ENCODE peak calls at places on chromosomes 7 and 10, in ten cellular contexts. One of them, this sample, is unnamed.

GRCh38 chr7:151046603-151047573 is 1.4 kb upstream of the ASIC3 start:
- DNase-seq in aorta: peak
- DNase-seq in hepatocyte: peak
- DNase-seq in C1 segment of cervical spinal cord: no peak
- DNase-seq in NCI-H1092: no peak
- DNase-seq in left ventricle myocardium inferior: no peak
- DNase-seq in naive thymus-derived CD4-positive, alpha-beta T cell: no peak
- DNase-seq in endothelial cell: no peak
- DNase-seq in activated T-helper 1 cell treated with Interleukin-2 at 50 U/mL for 16 hours: no peak
- DNase-seq in RCC 7860: peak
- DNase-seq in this sample: no peak

GRCh38 chr7:30796105-30796869 is 25.1 kb downstream of the MINDY4 start:
- DNase-seq in activated T-helper 1 cell treated with Interleukin-2 at 50 U/mL for 16 hours: no peak
- DNase-seq in NCI-H1092: no peak
- DNase-seq in hepatocyte: peak
- DNase-seq in naive thymus-derived CD4-positive, alpha-beta T cell: no peak
- DNase-seq in aorta: no peak
- DNase-seq in C1 segment of cervical spinal cord: no peak
- DNase-seq in left ventricle myocardium inferior: no peak
- DNase-seq in RCC 7860: no peak
- DNase-seq in endothelial cell: no peak
- DNase-seq in this sample: no peak

GRCh38 chr7:134842062-134842461 is 62.6 kb downstream of the CALD1 start:
- DNase-seq in endothelial cell: no peak
- DNase-seq in hepatocyte: no peak
- DNase-seq in aorta: no peak
- DNase-seq in NCI-H1092: no peak
- DNase-seq in RCC 7860: no peak
- DNase-seq in C1 segment of cervical spinal cord: no peak
- DNase-seq in left ventricle myocardium inferior: no peak
- DNase-seq in activated T-helper 1 cell treated with Interleukin-2 at 50 U/mL for 16 hours: no peak
- DNase-seq in naive thymus-derived CD4-positive, alpha-beta T cell: no peak
- DNase-seq in this sample: no peak

GRCh38 chr10:77974396-77975074 is 48.0 kb upstream of the DLG5 start:
- DNase-seq in activated T-helper 1 cell treated with Interleukin-2 at 50 U/mL for 16 hours: no peak
- DNase-seq in naive thymus-derived CD4-positive, alpha-beta T cell: no peak
- DNase-seq in endothelial cell: peak
- DNase-seq in NCI-H1092: no peak
- DNase-seq in RCC 7860: no peak
- DNase-seq in hepatocyte: peak
- DNase-seq in aorta: no peak
- DNase-seq in left ventricle myocardium inferior: no peak
- DNase-seq in C1 segment of cervical spinal cord: no peak
- DNase-seq in this sample: no peak

GRCh38 chr10:13091816-13092215 is 8.1 kb upstream of the OPTN start:
- DNase-seq in RCC 7860: no peak
- DNase-seq in naive thymus-derived CD4-positive, alpha-beta T cell: no peak
- DNase-seq in left ventricle myocardium inferior: no peak
- DNase-seq in NCI-H1092: no peak
- DNase-seq in C1 segment of cervical spinal cord: no peak
- DNase-seq in aorta: no peak
- DNase-seq in hepatocyte: no peak
- DNase-seq in endothelial cell: no peak
- DNase-seq in activated T-helper 1 cell treated with Interleukin-2 at 50 U/mL for 16 hours: no peak
- DNase-seq in this sample: no peak

GRCh38 chr10:82625497-82626151 is 750.6 kb downstream of the NRG3 start:
- DNase-seq in activated T-helper 1 cell treated with Interleukin-2 at 50 U/mL for 16 hours: no peak
- DNase-seq in naive thymus-derived CD4-positive, alpha-beta T cell: no peak
- DNase-seq in aorta: no peak
- DNase-seq in RCC 7860: no peak
- DNase-seq in endothelial cell: no peak
- DNase-seq in C1 segment of cervical spinal cord: no peak
- DNase-seq in left ventricle myocardium inferior: no peak
- DNase-seq in NCI-H1092: no peak
- DNase-seq in hepatocyte: no peak
- DNase-seq in this sample: no peak

GRCh38 chr7:110988890-110989501 is 101.9 kb upstream of the LRRN3 start:
- DNase-seq in RCC 7860: no peak
- DNase-seq in naive thymus-derived CD4-positive, alpha-beta T cell: no peak
- DNase-seq in NCI-H1092: no peak
- DNase-seq in endothelial cell: no peak
- DNase-seq in hepatocyte: no peak
- DNase-seq in C1 segment of cervical spinal cord: no peak
- DNase-seq in activated T-helper 1 cell treated with Interleukin-2 at 50 U/mL for 16 hours: no peak
- DNase-seq in left ventricle myocardium inferior: no peak
- DNase-seq in aorta: no peak
- DNase-seq in this sample: no peak

GRCh38 chr7:129781856-129782256 is 170.3 kb downstream of the NRF1 start:
- DNase-seq in endothelial cell: no peak
- DNase-seq in NCI-H1092: no peak
- DNase-seq in RCC 7860: no peak
- DNase-seq in C1 segment of cervical spinal cord: no peak
- DNase-seq in left ventricle myocardium inferior: no peak
- DNase-seq in hepatocyte: no peak
- DNase-seq in activated T-helper 1 cell treated with Interleukin-2 at 50 U/mL for 16 hours: no peak
- DNase-seq in naive thymus-derived CD4-positive, alpha-beta T cell: no peak
- DNase-seq in aorta: no peak
- DNase-seq in this sample: no peak

GRCh38 chr7:156975620-156976019 is 26.1 kb downstream of the NOM1 start:
- DNase-seq in aorta: no peak
- DNase-seq in hepatocyte: no peak
- DNase-seq in endothelial cell: no peak
- DNase-seq in naive thymus-derived CD4-positive, alpha-beta T cell: no peak
- DNase-seq in activated T-helper 1 cell treated with Interleukin-2 at 50 U/mL for 16 hours: no peak
- DNase-seq in NCI-H1092: no peak
- DNase-seq in RCC 7860: no peak
- DNase-seq in left ventricle myocardium inferior: no peak
- DNase-seq in C1 segment of cervical spinal cord: no peak
- DNase-seq in this sample: no peak

GRCh38 chr7:100957832-100958421 is 8.6 kb downstream of the MUC3A start:
- DNase-seq in aorta: no peak
- DNase-seq in RCC 7860: no peak
- DNase-seq in activated T-helper 1 cell treated with Interleukin-2 at 50 U/mL for 16 hours: no peak
- DNase-seq in C1 segment of cervical spinal cord: no peak
- DNase-seq in hepatocyte: peak
- DNase-seq in NCI-H1092: no peak
- DNase-seq in endothelial cell: no peak
- DNase-seq in left ventricle myocardium inferior: no peak
- DNase-seq in naive thymus-derived CD4-positive, alpha-beta T cell: no peak
- DNase-seq in this sample: no peak

GRCh38 chr10:68897336-68897741 is 3.8 kb upstream of the DDX50 start:
- DNase-seq in C1 segment of cervical spinal cord: peak
- DNase-seq in RCC 7860: peak
- DNase-seq in aorta: no peak
- DNase-seq in endothelial cell: peak
- DNase-seq in hepatocyte: peak
- DNase-seq in activated T-helper 1 cell treated with Interleukin-2 at 50 U/mL for 16 hours: no peak
- DNase-seq in naive thymus-derived CD4-positive, alpha-beta T cell: peak
- DNase-seq in left ventricle myocardium inferior: no peak
- DNase-seq in NCI-H1092: peak
- DNase-seq in this sample: peak

GRCh38 chr10:113764598-113764997 is 13.1 kb downstream of the PLEKHS1 start:
- DNase-seq in left ventricle myocardium inferior: no peak
- DNase-seq in naive thymus-derived CD4-positive, alpha-beta T cell: no peak
- DNase-seq in activated T-helper 1 cell treated with Interleukin-2 at 50 U/mL for 16 hours: no peak
- DNase-seq in NCI-H1092: no peak
- DNase-seq in aorta: no peak
- DNase-seq in RCC 7860: no peak
- DNase-seq in hepatocyte: no peak
- DNase-seq in C1 segment of cervical spinal cord: no peak
- DNase-seq in endothelial cell: no peak
- DNase-seq in this sample: no peak

GRCh38 chr7:74479066-74479781 is 25.5 kb downstream of the GTF2IRD1 start:
- DNase-seq in naive thymus-derived CD4-positive, alpha-beta T cell: no peak
- DNase-seq in hepatocyte: no peak
- DNase-seq in left ventricle myocardium inferior: peak
- DNase-seq in RCC 7860: peak
- DNase-seq in activated T-helper 1 cell treated with Interleukin-2 at 50 U/mL for 16 hours: no peak
- DNase-seq in C1 segment of cervical spinal cord: peak
- DNase-seq in endothelial cell: no peak
- DNase-seq in NCI-H1092: peak
- DNase-seq in aorta: peak
- DNase-seq in this sample: peak

GRCh38 chr7:73899731-73900142 is 38.8 kb downstream of the TMEM270 start:
- DNase-seq in aorta: peak
- DNase-seq in C1 segment of cervical spinal cord: no peak
- DNase-seq in hepatocyte: no peak
- DNase-seq in left ventricle myocardium inferior: no peak
- DNase-seq in endothelial cell: no peak
- DNase-seq in naive thymus-derived CD4-positive, alpha-beta T cell: no peak
- DNase-seq in NCI-H1092: no peak
- DNase-seq in RCC 7860: no peak
- DNase-seq in activated T-helper 1 cell treated with Interleukin-2 at 50 U/mL for 16 hours: no peak
- DNase-seq in this sample: no peak

GRCh38 chr10:15719899-15720634 is at the start of gene ITGA8:
- DNase-seq in RCC 7860: no peak
- DNase-seq in naive thymus-derived CD4-positive, alpha-beta T cell: no peak
- DNase-seq in C1 segment of cervical spinal cord: no peak
- DNase-seq in left ventricle myocardium inferior: no peak
- DNase-seq in activated T-helper 1 cell treated with Interleukin-2 at 50 U/mL for 16 hours: no peak
- DNase-seq in endothelial cell: peak
- DNase-seq in NCI-H1092: no peak
- DNase-seq in hepatocyte: peak
- DNase-seq in aorta: peak
- DNase-seq in this sample: no peak

GRCh38 chr7:158536871-158537865 is 50.5 kb downstream of the PTPRN2 start:
- DNase-seq in aorta: peak
- DNase-seq in NCI-H1092: no peak
- DNase-seq in C1 segment of cervical spinal cord: no peak
- DNase-seq in activated T-helper 1 cell treated with Interleukin-2 at 50 U/mL for 16 hours: no peak
- DNase-seq in endothelial cell: no peak
- DNase-seq in naive thymus-derived CD4-positive, alpha-beta T cell: no peak
- DNase-seq in RCC 7860: no peak
- DNase-seq in hepatocyte: no peak
- DNase-seq in left ventricle myocardium inferior: no peak
- DNase-seq in this sample: no peak

GRCh38 chr10:70602665-70603438 is at the start of gene PRF1:
- DNase-seq in aorta: peak
- DNase-seq in C1 segment of cervical spinal cord: no peak
- DNase-seq in naive thymus-derived CD4-positive, alpha-beta T cell: peak
- DNase-seq in hepatocyte: no peak
- DNase-seq in RCC 7860: no peak
- DNase-seq in endothelial cell: no peak
- DNase-seq in left ventricle myocardium inferior: no peak
- DNase-seq in activated T-helper 1 cell treated with Interleukin-2 at 50 U/mL for 16 hours: peak
- DNase-seq in NCI-H1092: no peak
- DNase-seq in this sample: no peak

GRCh38 chr7:45290880-45291279 is 133.3 kb downstream of the RAMP3 start:
- DNase-seq in NCI-H1092: no peak
- DNase-seq in naive thymus-derived CD4-positive, alpha-beta T cell: no peak
- DNase-seq in activated T-helper 1 cell treated with Interleukin-2 at 50 U/mL for 16 hours: no peak
- DNase-seq in aorta: no peak
- DNase-seq in left ventricle myocardium inferior: no peak
- DNase-seq in endothelial cell: no peak
- DNase-seq in hepatocyte: no peak
- DNase-seq in C1 segment of cervical spinal cord: no peak
- DNase-seq in RCC 7860: no peak
- DNase-seq in this sample: no peak

GRCh38 chr10:62812672-62813439 is 3.3 kb downstream of the EGR2 start:
- DNase-seq in endothelial cell: no peak
- DNase-seq in naive thymus-derived CD4-positive, alpha-beta T cell: no peak
- DNase-seq in aorta: no peak
- DNase-seq in NCI-H1092: no peak
- DNase-seq in RCC 7860: no peak
- DNase-seq in C1 segment of cervical spinal cord: no peak
- DNase-seq in activated T-helper 1 cell treated with Interleukin-2 at 50 U/mL for 16 hours: no peak
- DNase-seq in hepatocyte: no peak
- DNase-seq in left ventricle myocardium inferior: no peak
- DNase-seq in this sample: no peak

GRCh38 chr7:47931788-47932425 is 16.4 kb downstream of the PKD1L1 start:
- DNase-seq in NCI-H1092: no peak
- DNase-seq in endothelial cell: no peak
- DNase-seq in hepatocyte: no peak
- DNase-seq in activated T-helper 1 cell treated with Interleukin-2 at 50 U/mL for 16 hours: no peak
- DNase-seq in RCC 7860: no peak
- DNase-seq in aorta: no peak
- DNase-seq in left ventricle myocardium inferior: no peak
- DNase-seq in naive thymus-derived CD4-positive, alpha-beta T cell: no peak
- DNase-seq in C1 segment of cervical spinal cord: no peak
- DNase-seq in this sample: no peak

GRCh38 chr10:120204877-120205276 is 252.2 kb upstream of the PLPP4 start:
- DNase-seq in left ventricle myocardium inferior: no peak
- DNase-seq in NCI-H1092: no peak
- DNase-seq in C1 segment of cervical spinal cord: no peak
- DNase-seq in RCC 7860: no peak
- DNase-seq in activated T-helper 1 cell treated with Interleukin-2 at 50 U/mL for 16 hours: no peak
- DNase-seq in endothelial cell: no peak
- DNase-seq in aorta: no peak
- DNase-seq in hepatocyte: no peak
- DNase-seq in naive thymus-derived CD4-positive, alpha-beta T cell: no peak
- DNase-seq in this sample: no peak

GRCh38 chr10:18402766-18403346 is 248.5 kb downstream of the NSUN6 start:
- DNase-seq in NCI-H1092: no peak
- DNase-seq in RCC 7860: no peak
- DNase-seq in activated T-helper 1 cell treated with Interleukin-2 at 50 U/mL for 16 hours: no peak
- DNase-seq in naive thymus-derived CD4-positive, alpha-beta T cell: no peak
- DNase-seq in hepatocyte: no peak
- DNase-seq in aorta: no peak
- DNase-seq in C1 segment of cervical spinal cord: no peak
- DNase-seq in endothelial cell: no peak
- DNase-seq in left ventricle myocardium inferior: no peak
- DNase-seq in this sample: no peak

GRCh38 chr10:34216348-34216908 is 598.7 kb downstream of the PARD3 start:
- DNase-seq in C1 segment of cervical spinal cord: no peak
- DNase-seq in activated T-helper 1 cell treated with Interleukin-2 at 50 U/mL for 16 hours: no peak
- DNase-seq in naive thymus-derived CD4-positive, alpha-beta T cell: no peak
- DNase-seq in endothelial cell: no peak
- DNase-seq in left ventricle myocardium inferior: no peak
- DNase-seq in NCI-H1092: no peak
- DNase-seq in hepatocyte: no peak
- DNase-seq in RCC 7860: no peak
- DNase-seq in aorta: no peak
- DNase-seq in this sample: no peak

GRCh38 chr10:46234431-46235060 is 52.3 kb upstream of the ANTXRL start:
- DNase-seq in endothelial cell: peak
- DNase-seq in C1 segment of cervical spinal cord: no peak
- DNase-seq in activated T-helper 1 cell treated with Interleukin-2 at 50 U/mL for 16 hours: no peak
- DNase-seq in naive thymus-derived CD4-positive, alpha-beta T cell: no peak
- DNase-seq in NCI-H1092: no peak
- DNase-seq in RCC 7860: no peak
- DNase-seq in aorta: peak
- DNase-seq in left ventricle myocardium inferior: no peak
- DNase-seq in hepatocyte: no peak
- DNase-seq in this sample: no peak

GRCh38 chr10:29734640-29734979 is 99.8 kb upstream of the SVIL start:
- DNase-seq in left ventricle myocardium inferior: no peak
- DNase-seq in naive thymus-derived CD4-positive, alpha-beta T cell: no peak
- DNase-seq in NCI-H1092: no peak
- DNase-seq in RCC 7860: no peak
- DNase-seq in C1 segment of cervical spinal cord: no peak
- DNase-seq in endothelial cell: no peak
- DNase-seq in aorta: no peak
- DNase-seq in hepatocyte: no peak
- DNase-seq in activated T-helper 1 cell treated with Interleukin-2 at 50 U/mL for 16 hours: no peak
- DNase-seq in this sample: no peak